ENCODE peak calls at places on chromosomes 1 and 21, in four cellular contexts. One of them, this sample, is unnamed.

GRCh38 chr1:11518016-11518670 is 39.2 kb downstream of the DISP3 start:
- DNase-seq in fibroblast of pulmonary artery: no peak
- DNase-seq in cardiac muscle cell: no peak
- DNase-seq in neural progenitor cell: no peak
- DNase-seq in this sample: no peak

GRCh38 chr1:184110253-184111204 is 59.0 kb downstream of the TSEN15 start:
- DNase-seq in neural progenitor cell: no peak
- DNase-seq in cardiac muscle cell: no peak
- DNase-seq in fibroblast of pulmonary artery: no peak
- DNase-seq in this sample: no peak

GRCh38 chr1:232553050-232553754 is 76.7 kb downstream of the SIPA1L2 start:
- DNase-seq in neural progenitor cell: no peak
- DNase-seq in cardiac muscle cell: peak; percentile 77
- DNase-seq in fibroblast of pulmonary artery: peak; percentile 49
- DNase-seq in this sample: no peak

GRCh38 chr1:99004270-99005141 is at the start of gene PLPPR5:
- DNase-seq in neural progenitor cell: peak; percentile 83
- DNase-seq in cardiac muscle cell: peak; percentile 58
- DNase-seq in fibroblast of pulmonary artery: peak; percentile 26
- DNase-seq in this sample: no peak

GRCh38 chr1:189305279-189305678 is 1172.4 kb downstream of the BRINP3 start:
- DNase-seq in cardiac muscle cell: no peak
- DNase-seq in neural progenitor cell: no peak
- DNase-seq in fibroblast of pulmonary artery: no peak
- DNase-seq in this sample: no peak

GRCh38 chr1:32872189-32872898 is 1.6 kb upstream of the FNDC5 start:
- DNase-seq in fibroblast of pulmonary artery: peak; percentile 53
- DNase-seq in cardiac muscle cell: peak; percentile 85
- DNase-seq in neural progenitor cell: peak; percentile 94
- DNase-seq in this sample: peak; percentile 93

GRCh38 chr1:200409761-200410565 is at the start of gene ZNF281:
- DNase-seq in fibroblast of pulmonary artery: peak; percentile 94
- DNase-seq in cardiac muscle cell: peak; percentile 98
- DNase-seq in neural progenitor cell: peak; percentile 99
- DNase-seq in this sample: peak; percentile 99

GRCh38 chr1:72207059-72207458 is 75.3 kb downstream of the NEGR1 start:
- DNase-seq in cardiac muscle cell: no peak
- DNase-seq in fibroblast of pulmonary artery: no peak
- DNase-seq in neural progenitor cell: no peak
- DNase-seq in this sample: no peak

GRCh38 chr1:107135466-107135865 is 5.4 kb upstream of the NTNG1 start:
- DNase-seq in cardiac muscle cell: peak; percentile 83
- DNase-seq in neural progenitor cell: peak; percentile 72
- DNase-seq in fibroblast of pulmonary artery: peak; percentile 59
- DNase-seq in this sample: peak; percentile 50

GRCh38 chr1:162564762-162565218 is 3.3 kb downstream of the UAP1 start:
- DNase-seq in neural progenitor cell: no peak
- DNase-seq in fibroblast of pulmonary artery: peak; percentile 29
- DNase-seq in cardiac muscle cell: no peak
- DNase-seq in this sample: no peak

GRCh38 chr21:34522284-34522683 is 10.3 kb upstream of the KCNE1 start:
- DNase-seq in neural progenitor cell: no peak
- DNase-seq in cardiac muscle cell: no peak
- DNase-seq in fibroblast of pulmonary artery: no peak
- DNase-seq in this sample: no peak

GRCh38 chr1:47593001-47593568 is 155.2 kb downstream of the FOXD2 start:
- DNase-seq in neural progenitor cell: peak; percentile 81
- DNase-seq in cardiac muscle cell: peak; percentile 47
- DNase-seq in fibroblast of pulmonary artery: no peak
- DNase-seq in this sample: no peak
- H3K4me3 ChIP-seq in neural progenitor cell: peak overlapping the region; percentile 55
- H3K4me3 ChIP-seq in cardiac muscle cell: peak overlapping the region; percentile 4
- H3K4me3 ChIP-seq in fibroblast of pulmonary artery: no peak overlapping the region
- H3K4me3 ChIP-seq in this sample: peak overlapping the region; percentile 27

GRCh38 chr1:214028569-214028968 is 40.8 kb downstream of the PROX1 start:
- DNase-seq in neural progenitor cell: no peak
- DNase-seq in fibroblast of pulmonary artery: no peak
- DNase-seq in cardiac muscle cell: no peak
- DNase-seq in this sample: no peak

GRCh38 chr1:214028095-214028494 is 40.3 kb downstream of the PROX1 start:
- DNase-seq in fibroblast of pulmonary artery: no peak
- DNase-seq in cardiac muscle cell: no peak
- DNase-seq in neural progenitor cell: no peak
- DNase-seq in this sample: no peak

GRCh38 chr1:214028999-214029406 is 41.2 kb downstream of the PROX1 start:
- DNase-seq in fibroblast of pulmonary artery: no peak
- DNase-seq in neural progenitor cell: no peak
- DNase-seq in cardiac muscle cell: no peak
- DNase-seq in this sample: no peak

GRCh38 chr1:214027498-214027897 is 39.7 kb downstream of the PROX1 start:
- DNase-seq in cardiac muscle cell: no peak
- DNase-seq in neural progenitor cell: no peak
- DNase-seq in fibroblast of pulmonary artery: no peak
- DNase-seq in this sample: no peak

GRCh38 chr1:214026985-214027384 is 39.2 kb downstream of the PROX1 start:
- DNase-seq in cardiac muscle cell: no peak
- DNase-seq in neural progenitor cell: no peak
- DNase-seq in fibroblast of pulmonary artery: no peak
- DNase-seq in this sample: peak; percentile 94
- H3K4me3 ChIP-seq in cardiac muscle cell: no peak overlapping the region
- H3K4me3 ChIP-seq in neural progenitor cell: no peak overlapping the region
- H3K4me3 ChIP-seq in fibroblast of pulmonary artery: no peak overlapping the region
- H3K4me3 ChIP-seq in this sample: peak overlapping the region; percentile 3

GRCh38 chr1:169059391-169059790 is 47.1 kb upstream of the ATP1B1 start:
- DNase-seq in neural progenitor cell: no peak
- DNase-seq in fibroblast of pulmonary artery: no peak
- DNase-seq in cardiac muscle cell: no peak
- DNase-seq in this sample: no peak
- H3K4me3 ChIP-seq in neural progenitor cell: no peak overlapping the region
- H3K4me3 ChIP-seq in fibroblast of pulmonary artery: no peak overlapping the region
- H3K4me3 ChIP-seq in cardiac muscle cell: no peak overlapping the region
- H3K4me3 ChIP-seq in this sample: no peak overlapping the region

DNA sequence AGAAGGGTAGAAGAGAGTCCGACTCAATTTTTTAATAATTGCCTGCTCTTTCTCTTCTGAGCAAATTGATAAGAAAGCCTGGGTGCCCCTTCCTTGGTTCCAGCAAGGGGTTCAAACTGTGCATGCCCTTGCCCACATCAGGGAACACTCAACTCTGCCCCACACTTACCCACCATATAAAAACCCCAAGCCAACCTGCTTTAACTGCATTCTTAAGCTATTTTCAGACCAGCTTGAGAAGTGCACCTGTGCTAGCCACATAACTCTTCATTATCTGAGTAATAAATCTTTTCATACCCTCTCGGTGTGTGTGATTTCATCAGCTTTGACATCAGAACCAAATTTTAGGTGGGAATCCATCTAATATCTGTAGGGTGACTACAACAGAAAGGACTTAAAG is 509.6 kb downstream of the MRPL39 start:
- DNase-seq in neural progenitor cell: no peak
- DNase-seq in fibroblast of pulmonary artery: no peak
- DNase-seq in cardiac muscle cell: no peak
- DNase-seq in this sample: no peak
- H3K4me3 ChIP-seq in neural progenitor cell: no peak overlapping the region
- H3K4me3 ChIP-seq in fibroblast of pulmonary artery: no peak overlapping the region
- H3K4me3 ChIP-seq in cardiac muscle cell: no peak overlapping the region
- H3K4me3 ChIP-seq in this sample: no peak overlapping the region

GRCh38 chr1:8343464-8344001 is 25.6 kb downstream of the SLC45A1 start:
- DNase-seq in fibroblast of pulmonary artery: peak; percentile 96
- DNase-seq in cardiac muscle cell: no peak
- DNase-seq in neural progenitor cell: no peak
- DNase-seq in this sample: no peak
- H3K4me3 ChIP-seq in fibroblast of pulmonary artery: peak overlapping the region; percentile 25
- H3K4me3 ChIP-seq in cardiac muscle cell: no peak overlapping the region
- H3K4me3 ChIP-seq in neural progenitor cell: no peak overlapping the region
- H3K4me3 ChIP-seq in this sample: no peak overlapping the region

GRCh38 chr1:207852576-207853371 is 58.2 kb downstream of the CD34 start:
- DNase-seq in fibroblast of pulmonary artery: no peak
- DNase-seq in cardiac muscle cell: no peak
- DNase-seq in neural progenitor cell: no peak
- DNase-seq in this sample: no peak
- H3K4me3 ChIP-seq in fibroblast of pulmonary artery: no peak overlapping the region
- H3K4me3 ChIP-seq in cardiac muscle cell: no peak overlapping the region
- H3K4me3 ChIP-seq in neural progenitor cell: no peak overlapping the region
- H3K4me3 ChIP-seq in this sample: no peak overlapping the region